ENCODE peak calls at places on chromosomes 7 and 10, in six cellular contexts. W is H1, G is HL-60, Z is K562, Q is GM12878, O is HepG2. N is an unnamed sample.

GRCh38 chr7:4996696-4997222 is 37.8 kb upstream of the MMD2 start:
- DNase-seq in W (no peak), G (no peak), Z (no peak), Q (no peak), O (no peak), N (no peak)

GRCh38 chr7:51310131-51310583 is 6.5 kb downstream of the COBL start:
- DNase-seq in W (peak), G (no peak), Z (no peak), Q (no peak), O (no peak), N (no peak)

GRCh38 chr7:1920886-1921285 is 250.8 kb downstream of the ELFN1 start:
- DNase-seq in W (no peak), G (no peak), Z (no peak), Q (no peak), O (no peak), N (no peak)

GRCh38 chr7:2606539-2606936 is 25.2 kb upstream of the TTYH3 start:
- DNase-seq in W (no peak), G (no peak), Z (no peak), Q (no peak), O (no peak), N (peak)

GRCh38 chr7:101905203-101905865 is 87.9 kb downstream of the CUX1 start:
- DNase-seq in W (no peak), G (no peak), Z (no peak), Q (no peak), O (no peak), N (no peak)

GRCh38 chr10:113268186-113268585 is 284.7 kb upstream of the HABP2 start:
- DNase-seq in W (no peak), G (no peak), Z (no peak), Q (no peak), O (no peak), N (no peak)

GRCh38 chr7:55536619-55537457 is 35.5 kb downstream of the VOPP1 start:
- DNase-seq in W (no peak), G (no peak), Z (no peak), Q (no peak), O (no peak), N (no peak)

GRCh38 chr10:103576862-103577261 is 83.4 kb downstream of the NEURL1 start:
- DNase-seq in W (no peak), G (no peak), Z (no peak), Q (no peak), O (peak), N (no peak)

GRCh38 chr10:124744047-124744687 is at the start of gene FAM53B:
- DNase-seq in W (peak), G (peak), Z (peak), Q (no peak), O (no peak), N (peak)

GRCh38 chr7:26078437-26079362 is 73.3 kb upstream of the NFE2L3 start:
- DNase-seq in W (peak), G (peak), Z (peak), Q (peak), O (peak), N (peak)

GRCh38 chr7:73359306-73359705 is 31.3 kb downstream of the FKBP6 start:
- DNase-seq in W (no peak), G (no peak), Z (no peak), Q (no peak), O (no peak), N (no peak)

GRCh38 chr10:83990126-83990525 is 149.2 kb upstream of the GHITM start:
- DNase-seq in W (no peak), G (peak), Z (no peak), Q (peak), O (no peak), N (no peak)

GRCh38 chr7:5643280-5643679 is 138.2 kb downstream of the RNF216 start:
- DNase-seq in W (no peak), G (peak), Z (peak), Q (no peak), O (no peak), N (no peak)

GRCh38 chr10:67618116-67618515 is 77.9 kb downstream of the CTNNA3 start:
- DNase-seq in W (no peak), G (no peak), Z (no peak), Q (no peak), O (no peak), N (no peak)

GRCh38 chr10:128047991-128048826 is 78.0 kb downstream of the MKI67 start:
- DNase-seq in W (no peak), G (peak), Z (no peak), Q (no peak), O (peak), N (no peak)

GRCh38 chr7:104643587-104644217 is 315.3 kb downstream of the LHFPL3 start:
- DNase-seq in W (peak), G (peak), Z (peak), Q (no peak), O (peak), N (peak)

GRCh38 chr7:31129067-31129466 is 77.0 kb downstream of the ADCYAP1R1 start:
- DNase-seq in W (peak), G (no peak), Z (no peak), Q (no peak), O (no peak), N (no peak)

GRCh38 chr10:45653454-45653853 is 19.1 kb downstream of the ZFAND4 start:
- DNase-seq in W (no peak), G (no peak), Z (no peak), Q (no peak), O (no peak), N (no peak)

GRCh38 chr7:135862586-135863361 is 114.2 kb upstream of the FAM180A start:
- DNase-seq in W (no peak), G (no peak), Z (no peak), Q (no peak), O (no peak), N (no peak)

GRCh38 chr10:125344573-125345121 is 184.3 kb upstream of the CTBP2 start:
- DNase-seq in W (no peak), G (no peak), Z (no peak), Q (peak), O (no peak), N (peak)

GRCh38 chr10:30355601-30356000 is 6.5 kb upstream of the MTPAP start:
- DNase-seq in W (no peak), G (no peak), Z (no peak), Q (no peak), O (no peak), N (no peak)

GRCh38 chr10:241451-241850 is 106.2 kb downstream of the ZMYND11 start:
- DNase-seq in W (no peak), G (no peak), Z (no peak), Q (no peak), O (no peak), N (no peak)

GRCh38 chr7:133275441-133276105 is 22.7 kb downstream of the EXOC4 start:
- DNase-seq in W (no peak), G (no peak), Z (no peak), Q (no peak), O (no peak), N (no peak)

GRCh38 chr10:68625316-68625921 is 65.3 kb downstream of the TET1 start:
- DNase-seq in W (no peak), G (no peak), Z (peak), Q (no peak), O (no peak), N (no peak)
- TF ChIP-seq GABPA in W (no peak), G (no peak), Z (no peak), Q (no peak), O (no peak), N (no peak)

GRCh38 chr10:132883391-132883881 is 58.9 kb downstream of the CFAP46 start:
- DNase-seq in W (no peak), G (no peak), Z (no peak), Q (no peak), O (no peak), N (no peak)
- TF ChIP-seq GABPA in W (no peak), G (no peak), Z (no peak), Q (no peak), O (no peak), N (no peak)

GRCh38 chr7:94054130-94054529 is 50.0 kb upstream of the BET1 start:
- DNase-seq in W (no peak), G (no peak), Z (no peak), Q (no peak), O (no peak), N (no peak)

GRCh38 chr7:94055963-94056362 is 51.8 kb upstream of the BET1 start:
- DNase-seq in W (no peak), G (no peak), Z (no peak), Q (no peak), O (no peak), N (no peak)

GRCh38 chr7:94057955-94058354 is 53.8 kb upstream of the BET1 start:
- DNase-seq in W (no peak), G (no peak), Z (no peak), Q (no peak), O (no peak), N (no peak)

GRCh38 chr7:94059747-94060146 is 55.6 kb upstream of the BET1 start:
- DNase-seq in W (no peak), G (peak), Z (no peak), Q (peak), O (no peak), N (no peak)

DNA sequence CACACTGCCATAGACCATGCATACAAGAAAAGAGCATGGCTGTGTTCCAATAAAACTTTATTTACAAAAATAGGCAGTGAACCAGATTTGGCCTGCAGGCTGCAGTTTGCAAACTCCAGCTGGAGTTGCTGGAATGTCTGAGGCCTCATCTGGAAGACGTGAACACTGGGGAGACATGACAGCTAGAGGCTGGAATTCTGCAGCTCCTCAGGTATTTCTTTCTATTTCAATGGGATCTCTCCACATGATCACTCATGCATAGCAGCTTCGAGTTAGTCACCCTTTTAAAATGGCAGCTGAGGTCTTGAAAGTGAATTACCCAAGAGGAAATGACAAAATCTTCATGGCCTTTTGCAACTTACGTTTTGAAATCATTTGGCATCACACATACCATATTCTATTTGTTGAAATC is 52.6 kb upstream of the BET1 start:
- DNase-seq in W (no peak), G (peak), Z (no peak), Q (no peak), O (no peak), N (no peak)
- TF ChIP-seq GABPA in W (no peak), G (peak), Z (no peak), Q (no peak), O (no peak), N (no peak)

DNA sequence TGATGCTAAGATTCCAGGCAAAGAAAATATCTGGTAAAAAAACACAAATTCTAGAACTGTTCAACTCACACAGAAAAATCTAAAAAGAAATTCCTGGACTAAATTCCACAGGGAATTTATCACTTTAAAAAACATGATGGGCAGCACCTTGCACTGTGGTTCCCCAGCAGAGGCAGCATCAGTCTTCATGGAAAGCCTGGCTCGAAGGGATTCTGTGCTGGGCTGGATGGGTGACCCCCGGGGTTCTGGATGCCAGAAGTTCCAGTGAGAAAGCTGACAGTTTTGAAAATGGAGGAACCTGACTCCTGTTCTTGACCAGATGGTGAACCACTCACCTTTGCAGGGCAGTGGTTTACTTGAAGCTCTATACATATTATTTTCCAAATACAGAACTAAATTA is 52.0 kb downstream of the RAB11FIP2 start:
- DNase-seq in W (no peak), G (no peak), Z (no peak), Q (no peak), O (no peak), N (no peak)
- TF ChIP-seq GABPA in W (no peak), G (no peak), Z (no peak), Q (no peak), O (no peak), N (no peak)

GRCh38 chr10:43453266-43453831 is 16.4 kb downstream of the ZNF487 start:
- DNase-seq in W (no peak), G (no peak), Z (no peak), Q (no peak), O (no peak), N (no peak)

GRCh38 chr10:43444897-43445466 is 8.1 kb downstream of the ZNF487 start:
- DNase-seq in W (no peak), G (no peak), Z (no peak), Q (no peak), O (no peak), N (no peak)

GRCh38 chr10:43452356-43452914 is 15.5 kb downstream of the ZNF487 start:
- DNase-seq in W (no peak), G (no peak), Z (no peak), Q (no peak), O (no peak), N (no peak)

GRCh38 chr10:43444313-43444712 is 7.4 kb downstream of the ZNF487 start:
- DNase-seq in W (no peak), G (no peak), Z (no peak), Q (no peak), O (no peak), N (no peak)

DNA sequence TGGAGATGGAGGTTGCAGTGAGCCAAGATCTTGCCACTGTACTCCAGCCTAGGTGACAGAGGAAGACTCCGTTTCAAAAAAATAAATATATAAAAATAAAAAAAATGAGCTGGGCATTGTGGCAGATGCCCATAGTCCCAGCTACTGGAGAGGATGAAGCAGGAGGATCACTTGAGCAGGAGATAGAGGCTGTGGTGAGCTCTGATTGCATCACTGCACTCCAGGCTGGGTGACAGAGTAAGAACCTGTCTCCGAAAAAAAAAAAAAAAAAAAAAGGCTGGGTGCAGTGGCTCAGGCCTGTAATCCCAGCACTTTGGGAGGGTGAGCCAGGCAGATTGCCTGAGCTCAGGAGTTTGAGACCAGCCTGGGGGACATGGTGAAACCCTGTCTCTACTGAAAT is 11.8 kb downstream of the ZNF487 start:
- DNase-seq in W (no peak), G (peak), Z (no peak), Q (no peak), O (no peak), N (no peak)
- TF ChIP-seq GABPA in W (no peak), G (no peak), Z (no peak), Q (no peak), O (no peak), N (no peak)

GRCh38 chr7:44308741-44309270 is 16.6 kb downstream of the CAMK2B start:
- DNase-seq in W (peak), G (no peak), Z (no peak), Q (no peak), O (no peak), N (peak)

GRCh38 chr7:44310221-44310848 is 15.1 kb downstream of the CAMK2B start:
- DNase-seq in W (no peak), G (no peak), Z (no peak), Q (no peak), O (no peak), N (no peak)

GRCh38 chr7:44307301-44307900 is 18.0 kb downstream of the CAMK2B start:
- DNase-seq in W (peak), G (peak), Z (peak), Q (no peak), O (peak), N (peak)

GRCh38 chr7:44307905-44308740 is 17.3 kb downstream of the CAMK2B start:
- DNase-seq in W (peak), G (no peak), Z (no peak), Q (no peak), O (no peak), N (peak)

GRCh38 chr7:44309271-44310091 is 15.9 kb downstream of the CAMK2B start:
- DNase-seq in W (peak), G (no peak), Z (peak), Q (no peak), O (peak), N (peak)
- TF ChIP-seq GABPA in W (peak), G (no peak), Z (no peak), Q (no peak), O (no peak), N (no peak)

DNA sequence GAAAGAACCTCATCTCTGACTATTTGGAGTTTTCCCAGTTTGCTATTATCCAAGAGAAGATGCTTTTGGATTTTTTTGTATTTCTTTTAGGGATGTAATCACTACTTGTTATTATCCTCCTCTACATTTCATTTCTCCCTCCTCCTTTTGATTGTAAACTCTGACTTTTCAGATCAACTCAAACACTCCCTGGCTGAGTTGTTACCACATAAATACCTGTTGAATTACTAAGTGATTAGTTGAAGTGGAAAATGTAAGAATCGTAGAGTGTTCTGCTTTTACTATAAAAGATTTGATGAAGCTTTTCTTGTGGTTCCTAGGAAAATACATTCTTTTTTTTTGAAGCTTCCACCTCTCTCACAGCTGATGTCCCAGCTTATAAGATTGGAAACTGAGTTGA is 164.1 kb upstream of the C1GALT1 start:
- DNase-seq in W (no peak), G (no peak), Z (no peak), Q (no peak), O (no peak), N (no peak)
- TF ChIP-seq GABPA in W (no peak), G (no peak), Z (no peak), Q (no peak), O (no peak), N (no peak)

GRCh38 chr7:92835140-92835850 is 1.1 kb downstream of the CDK6 start:
- DNase-seq in W (no peak), G (peak), Z (peak), Q (no peak), O (peak), N (peak)
- TF ChIP-seq GABPA in W (no peak), G (no peak), Z (no peak), Q (no peak), O (no peak), N (no peak)

DNA sequence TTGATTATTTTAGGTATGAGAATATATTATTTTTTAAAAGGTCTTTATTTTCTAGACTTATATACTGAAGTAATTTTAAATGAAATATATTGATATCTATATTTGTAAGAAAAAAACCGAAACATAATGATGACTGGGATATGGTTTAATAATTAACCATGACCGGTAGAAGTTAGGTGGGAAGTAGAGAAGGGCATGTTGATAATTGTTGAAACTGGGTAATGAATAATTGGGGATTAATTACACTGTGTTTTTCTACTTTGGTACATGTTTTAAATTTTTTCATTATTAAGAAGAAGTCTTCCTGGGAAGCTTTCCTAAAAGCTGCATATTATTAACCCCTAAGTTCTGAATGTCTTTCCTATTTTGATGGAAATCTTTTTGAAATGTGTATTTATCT is 16.3 kb downstream of the TSPAN12 start:
- DNase-seq in W (no peak), G (no peak), Z (no peak), Q (no peak), O (no peak), N (no peak)
- TF ChIP-seq GABPA in W (no peak), G (no peak), Z (no peak), Q (no peak), O (no peak), N (no peak)

N was measured in SK-N-SH.